ENCODE peak calls at places on chromosome 17, in six cellular contexts. Z is cardiac muscle cell, H is prostate gland, W is keratinocyte, B is heart left ventricle, N is psoas muscle. E is an unnamed sample.

GRCh38 chr17:79633154-79633553 is 22.3 kb upstream of the RBFOX3 start:
- DNase-seq in B (no peak), W (no peak), Z (no peak), H (no peak), N (no peak), E (peak; percentile 43)

GRCh38 chr17:60743812-60744211 is 66.2 kb downstream of the BCAS3 start:
- DNase-seq in Z (peak; percentile 5), N (no peak), W (peak; percentile 9), B (no peak), H (peak; percentile 47), E (no peak)

GRCh38 chr17:55598495-55598894 is 87.2 kb upstream of the SMIM36 start:
- DNase-seq in B (no peak), W (no peak), Z (peak; percentile 13), N (no peak), H (no peak), E (no peak)

GRCh38 chr17:61486135-61487120 is 34.2 kb downstream of the TBX4 start:
- DNase-seq in B (no peak), W (no peak), Z (peak; percentile 82), N (no peak), H (no peak), E (no peak)

GRCh38 chr17:81962499-81963441 is 1.8 kb upstream of the NOTUM start:
- DNase-seq in W (no peak), B (no peak), H (no peak), Z (no peak), N (no peak), E (no peak)

GRCh38 chr17:18968945-18969887 is 17.3 kb downstream of the SLC5A10 start:
- DNase-seq in B (no peak), Z (no peak), W (no peak), H (peak; percentile 79), N (no peak), E (no peak)

GRCh38 chr17:67281736-67282135 is 36.7 kb upstream of the HELZ start:
- DNase-seq in W (peak; percentile 78), B (no peak), Z (no peak), N (no peak), H (no peak), E (no peak)

GRCh38 chr17:65297384-65297783 is 160.2 kb downstream of the RGS9 start:
- DNase-seq in N (no peak), Z (no peak), W (no peak), B (no peak), H (no peak), E (no peak)

GRCh38 chr17:2939714-2940351 is 123.6 kb downstream of the OR1D5 start:
- DNase-seq in W (no peak), B (no peak), Z (no peak), N (no peak), H (no peak), E (no peak)

GRCh38 chr17:2122641-2123302 is 67.9 kb downstream of the HIC1 start:
- DNase-seq in Z (no peak), B (peak; percentile 80), H (peak; percentile 82), W (no peak), N (peak; percentile 78), E (peak; percentile 84)

GRCh38 chr17:6413073-6413472 is 21.8 kb downstream of the AIPL1 start:
- DNase-seq in N (no peak), W (no peak), B (no peak), H (no peak), Z (peak; percentile 56), E (no peak)

GRCh38 chr17:62805234-62805633 is 2.9 kb downstream of the MARCHF10 start:
- DNase-seq in N (no peak), W (no peak), B (no peak), H (no peak), Z (no peak), E (no peak)

GRCh38 chr17:68460715-68461114 is 3.4 kb upstream of the WIPI1 start:
- DNase-seq in N (no peak), Z (no peak), W (no peak), B (no peak), H (no peak), E (no peak)
- H3K4me3 ChIP-seq in N (peak overlapping the region; percentile 13), Z (no peak overlapping the region), W (no peak overlapping the region), B (no peak overlapping the region), H (no peak overlapping the region), E (no peak overlapping the region)

GRCh38 chr17:57461082-57461481 is 204.8 kb downstream of the MSI2 start:
- DNase-seq in B (no peak), W (no peak), H (no peak), Z (no peak), N (peak; percentile 55), E (no peak)

GRCh38 chr17:57457188-57457587 is 200.9 kb downstream of the MSI2 start:
- DNase-seq in N (no peak), W (no peak), Z (no peak), B (no peak), H (no peak), E (no peak)

GRCh38 chr17:57462007-57462579 is 205.8 kb downstream of the MSI2 start:
- DNase-seq in W (no peak), B (no peak), N (no peak), Z (no peak), H (no peak), E (no peak)

GRCh38 chr17:57458718-57459285 is 202.5 kb downstream of the MSI2 start:
- DNase-seq in N (no peak), Z (no peak), W (no peak), B (no peak), H (no peak), E (no peak)

GRCh38 chr17:57459286-57459915 is 203.1 kb downstream of the MSI2 start:
- DNase-seq in W (no peak), Z (no peak), N (no peak), H (no peak), B (no peak), E (no peak)
- H3K27ac ChIP-seq in W (no peak overlapping the region), Z (no peak overlapping the region), N (no peak overlapping the region), H (no peak overlapping the region), B (no peak overlapping the region), E (no peak overlapping the region)

GRCh38 chr17:74454197-74455024 is 12.0 kb upstream of the CD300A start:
- DNase-seq in Z (no peak), H (peak; percentile 92), N (peak; percentile 95), B (no peak), W (no peak), E (peak; percentile 88)
- TF ChIP-seq CTCF in Z (no peak), H (peak; percentile 54), N (no peak), B (peak; percentile 1), W (no peak), E (peak; percentile 44)

GRCh38 chr17:45229681-45230409 is 8.2 kb downstream of the FMNL1 start:
- DNase-seq in H (no peak), Z (no peak), N (peak; percentile 45), B (peak; percentile 61), W (no peak), E (no peak)

GRCh38 chr17:45228985-45229517 is 7.4 kb downstream of the FMNL1 start:
- DNase-seq in Z (no peak), B (peak; percentile 91), N (peak; percentile 90), H (no peak), W (no peak), E (peak; percentile 95)

GRCh38 chr17:45227631-45228120 is 6.0 kb downstream of the FMNL1 start:
- DNase-seq in B (peak; percentile 32), W (no peak), N (no peak), Z (no peak), H (no peak), E (no peak)

GRCh38 chr17:45227101-45227591 is 5.5 kb downstream of the FMNL1 start:
- DNase-seq in B (peak; percentile 56), N (no peak), Z (no peak), W (no peak), H (no peak), E (no peak)

GRCh38 chr17:45228121-45228941 is 6.6 kb downstream of the FMNL1 start:
- DNase-seq in Z (no peak), W (no peak), B (peak; percentile 40), N (no peak), H (no peak), E (no peak)
- H3K4me3 ChIP-seq in Z (no peak overlapping the region), W (no peak overlapping the region), B (no peak overlapping the region), N (peak overlapping the region; percentile 13), H (no peak overlapping the region), E (no peak overlapping the region)

GRCh38 chr17:42167807-42168206 is 13.0 kb upstream of the RAB5C start:
- DNase-seq in H (no peak), N (no peak), W (no peak), B (no peak), Z (no peak), E (no peak)

GRCh38 chr17:42171831-42172230 is 9.1 kb downstream of the KCNH4 start:
- DNase-seq in Z (no peak), B (peak; percentile 55), W (no peak), H (peak; percentile 71), N (no peak), E (no peak)

GRCh38 chr17:42166196-42166763 is 11.5 kb upstream of the RAB5C start:
- DNase-seq in Z (no peak), B (no peak), W (no peak), H (no peak), N (no peak), E (no peak)

GRCh38 chr17:42165751-42166150 is 11.0 kb upstream of the RAB5C start:
- DNase-seq in N (no peak), B (no peak), Z (no peak), H (no peak), W (no peak), E (no peak)

GRCh38 chr17:42169351-42169750 is 11.6 kb downstream of the KCNH4 start:
- DNase-seq in N (no peak), W (no peak), B (no peak), H (no peak), Z (no peak), E (no peak)
- H3K27ac ChIP-seq in N (no peak overlapping the region), W (no peak overlapping the region), B (no peak overlapping the region), H (no peak overlapping the region), Z (no peak overlapping the region), E (no peak overlapping the region)

DNA sequence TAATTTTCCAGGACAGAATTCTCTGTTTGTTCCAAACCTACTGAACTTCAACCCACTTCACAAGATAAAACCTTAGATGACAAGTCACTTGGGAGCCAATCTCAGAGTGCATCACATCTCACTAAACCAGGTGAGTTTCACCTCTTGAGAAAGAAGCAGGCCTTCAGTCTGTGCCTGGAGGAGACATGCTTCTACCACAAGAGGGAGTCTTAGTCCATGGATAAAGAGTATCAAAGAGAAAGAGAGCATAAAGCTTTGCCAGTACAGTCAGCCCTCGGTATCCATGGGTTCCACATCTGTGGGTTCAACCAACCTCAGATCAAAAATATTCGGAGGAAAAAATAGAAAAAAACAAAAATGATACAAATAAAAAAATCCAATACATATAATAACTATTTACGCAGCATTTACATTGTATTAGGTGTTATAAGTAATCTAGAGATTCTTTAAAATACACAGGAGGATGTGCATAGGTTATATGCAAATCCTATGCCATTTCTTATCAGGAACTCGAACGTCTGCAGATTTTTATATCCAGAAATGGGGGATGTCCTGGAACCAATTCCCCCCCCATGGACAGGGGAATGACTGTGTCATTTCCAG is 37.7 kb downstream of the DUSP14 start:
- DNase-seq in B (no peak), Z (peak; percentile 61), N (no peak), H (peak; percentile 37), W (no peak), E (no peak)
- TF ChIP-seq CTCF in B (peak; percentile 47), Z (peak; percentile 71), N (peak; percentile 37), H (peak; percentile 73), W (peak; percentile 69), E (no peak)